ENCODE peak calls at places on chromosomes 4 and X, in five cellular contexts. D is gastrocnemius medialis, W is RWPE2, L is left ventricle myocardium inferior, J is adipocyte. V is an unnamed sample. For H3K4me1, the result is how much of the 10 kb centered on the place peaks cover.

GRCh38 chr4:77710125-77710524 is 104.5 kb downstream of the CXCL13 start:
- DNase-seq in D (no peak), W (no peak), L (no peak), J (no peak), V (no peak)

GRCh38 chr4:97359826-97360225 is 783.5 kb downstream of the STPG2 start:
- DNase-seq in D (no peak), W (no peak), L (no peak), J (no peak), V (no peak)

GRCh38 chr4:18021720-18022571 is at the start of gene LCORL:
- DNase-seq in D (peak), W (peak), L (peak), J (peak), V (peak)

GRCh38 chr4:155005395-155006087 is 202.9 kb upstream of the NPY2R start:
- DNase-seq in D (no peak), W (no peak), L (no peak), J (peak), V (no peak)

GRCh38 chr4:112751447-112751846 is 114.5 kb downstream of the LARP7 start:
- DNase-seq in D (no peak), W (no peak), L (no peak), J (no peak), V (no peak)

GRCh38 chr4:185810746-185811508 is 1.1 kb downstream of the SORBS2 start:
- DNase-seq in D (no peak), W (no peak), L (no peak), J (no peak), V (no peak)

GRCh38 chrX:47217121-47217851 is 1.2 kb upstream of the CDK16 start:
- DNase-seq in D (no peak), W (no peak), L (peak), J (peak), V (peak)

GRCh38 chr4:158255727-158256324 is 45.5 kb downstream of the TMEM144 start:
- DNase-seq in D (no peak), W (no peak), L (no peak), J (peak), V (no peak)

GRCh38 chrX:115345654-115346014 is 56.1 kb downstream of the LUZP4 start:
- DNase-seq in D (no peak), W (no peak), L (no peak), J (peak), V (no peak)

GRCh38 chrX:17931855-17932254 is 70.8 kb upstream of the RAI2 start:
- DNase-seq in D (no peak), W (no peak), L (no peak), J (no peak), V (no peak)

GRCh38 chr4:142408003-142408441 is 438.1 kb downstream of the INPP4B start:
- DNase-seq in D (no peak), W (peak), L (no peak), J (peak), V (peak)

GRCh38 chr4:142413516-142413915 is 432.6 kb downstream of the INPP4B start:
- DNase-seq in D (no peak), W (no peak), L (no peak), J (no peak), V (no peak)

GRCh38 chr4:142414336-142414945 is 431.7 kb downstream of the INPP4B start:
- DNase-seq in D (no peak), W (no peak), L (no peak), J (no peak), V (no peak)

GRCh38 chr4:142416121-142416520 is 430.0 kb downstream of the INPP4B start:
- DNase-seq in D (no peak), W (no peak), L (no peak), J (no peak), V (no peak)

DNA sequence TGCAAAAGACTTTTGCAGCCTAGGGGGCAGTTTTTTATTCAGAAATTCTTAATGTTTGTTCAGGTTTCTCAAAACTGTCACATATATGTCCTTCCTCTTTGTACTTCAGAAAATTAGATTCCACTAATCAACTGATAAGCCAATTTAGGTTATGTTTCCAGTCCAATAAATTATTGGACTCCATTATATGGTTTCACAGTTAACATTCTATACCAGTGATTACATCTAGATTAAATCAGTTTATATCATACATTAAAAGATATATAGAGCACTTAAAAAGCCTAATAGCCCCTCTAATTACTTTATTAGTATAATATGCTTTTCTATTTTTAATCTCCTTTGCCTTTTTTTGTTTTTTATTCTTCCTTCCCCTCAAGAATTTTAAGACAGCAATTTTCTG is 434.1 kb downstream of the INPP4B start:
- DNase-seq in D (no peak), W (no peak), L (no peak), J (no peak), V (no peak)
- H3K4me1 ChIP-seq in D (under half), W (under half), L (under half), J (under half), V (under half)

DNA sequence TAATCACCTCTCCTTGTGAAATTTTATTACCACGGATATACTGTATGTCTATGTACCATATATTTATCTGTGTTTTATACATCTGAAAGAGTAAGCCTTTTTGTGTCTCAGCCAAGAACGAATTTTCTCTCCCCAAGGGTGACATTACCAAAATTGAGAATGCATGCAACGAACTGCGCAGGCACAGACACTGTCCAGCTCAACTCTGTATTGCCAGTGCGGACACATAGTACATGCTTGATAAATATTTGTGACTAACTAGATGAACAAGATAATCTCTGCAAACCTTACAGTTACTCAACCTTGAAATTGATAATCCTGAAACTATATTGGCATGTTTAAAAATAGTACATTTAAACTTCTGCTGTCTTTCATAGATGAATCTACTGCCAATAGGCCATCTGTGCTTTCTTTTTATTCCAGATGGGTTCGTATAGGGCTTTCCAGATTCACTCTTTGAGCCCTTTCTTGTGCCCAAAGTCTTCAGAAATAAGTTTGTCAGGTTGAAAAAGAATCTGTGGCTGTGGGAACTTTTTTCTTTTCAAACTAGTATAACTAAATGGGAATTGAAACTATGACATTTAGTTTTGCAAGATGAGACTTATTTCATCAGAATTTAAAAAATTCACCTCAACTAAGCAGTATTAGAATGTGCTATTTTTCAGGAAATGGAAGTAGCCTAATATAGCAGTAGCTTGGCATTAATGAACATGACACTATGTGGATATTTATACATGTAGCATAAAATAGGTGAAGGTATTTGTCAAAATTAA is 38.9 kb downstream of the DTHD1 start:
- DNase-seq in D (no peak), W (no peak), L (no peak), J (no peak), V (no peak)
- H3K4me1 ChIP-seq in D (under half), W (under half), L (under half), J (under half), V (under half)

DNA sequence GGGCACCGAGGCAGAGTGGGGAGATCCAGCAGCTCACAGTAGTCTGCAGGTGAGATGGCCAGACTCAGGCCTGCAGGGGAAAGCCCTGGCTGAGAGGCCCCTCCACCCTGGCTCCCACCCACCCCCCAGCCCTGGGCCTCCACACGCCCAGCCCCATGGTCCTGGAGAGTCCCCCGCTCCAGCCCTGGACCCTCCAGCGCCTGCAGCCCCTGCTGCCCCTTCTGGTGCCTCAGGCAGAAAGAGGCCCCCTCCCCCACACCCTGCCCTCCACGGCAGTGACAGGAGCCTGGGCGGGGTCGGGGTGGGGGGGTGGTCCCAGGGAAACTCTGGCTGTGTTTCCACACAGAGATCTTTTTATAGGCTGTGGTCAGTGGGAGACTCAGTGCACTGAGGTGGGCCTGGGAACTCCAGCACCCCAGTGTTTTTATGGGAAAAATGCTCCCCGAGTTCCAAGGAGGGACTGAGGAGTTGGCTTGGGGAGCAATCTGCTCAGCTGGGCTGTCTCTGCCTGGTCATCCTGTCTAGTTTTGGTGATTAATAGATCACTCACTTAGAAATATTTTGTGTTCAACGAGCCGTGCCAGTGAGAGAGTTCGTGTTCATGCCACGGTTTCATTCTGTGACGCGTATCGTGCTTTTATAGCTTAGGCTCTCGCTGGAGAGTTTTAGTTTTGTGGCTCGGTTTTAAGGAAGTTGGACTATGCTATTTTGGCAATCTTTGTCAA is 53.1 kb upstream of the HGFAC start:
- DNase-seq in D (no peak), W (no peak), L (peak), J (peak), V (no peak)
- H3K4me1 ChIP-seq in D (under half), W (under half), L (under half), J (under half), V (half or more)

GRCh38 chrX:2574271-2574670 is 73.5 kb upstream of the DHRSX start:
- DNase-seq in D (no peak), W (no peak), L (no peak), J (no peak), V (no peak)
- H3K4me1 ChIP-seq in D (under half), W (under half), L (under half), J (under half), V (under half)

DNA sequence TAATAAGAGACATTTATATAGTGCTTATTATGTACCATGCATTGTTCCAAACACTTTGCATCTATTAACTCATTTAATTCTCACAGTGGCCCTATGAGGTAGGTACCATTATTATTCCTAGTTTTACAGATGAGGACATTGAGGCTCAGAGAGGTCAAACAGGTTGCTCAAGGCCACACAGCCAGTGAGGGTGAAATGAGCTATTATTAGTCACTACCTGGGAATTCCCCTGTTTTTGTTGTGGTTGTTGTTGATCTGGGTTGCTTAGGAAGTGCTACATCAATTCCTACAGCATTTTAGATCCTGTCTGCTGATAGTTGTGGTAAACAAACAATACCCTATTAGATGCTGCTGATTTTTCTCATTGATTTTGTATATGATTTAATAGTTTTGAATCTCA is 41.2 kb downstream of the APLN start:
- DNase-seq in D (no peak), W (no peak), L (no peak), J (no peak), V (no peak)
- H3K4me1 ChIP-seq in D (under half), W (under half), L (under half), J (under half), V (under half)

V was measured in keratinocyte.